ENCODE peak calls at places on chromosomes 1 and 21, in ten cellular contexts. One of them, this sample, is unnamed.

GRCh38 chr1:210937846-210938245 is 196.1 kb downstream of the KCNH1 start:
- DNase-seq in ecto neural progenitor cell: no peak
- DNase-seq in effector memory CD8-positive, alpha-beta T cell: no peak
- DNase-seq in lower lobe of right lung: no peak
- DNase-seq in lung: no peak
- DNase-seq in epithelial cell of prostate: no peak
- DNase-seq in T-cell: no peak
- DNase-seq in Right ventricle myocardium inferior: no peak
- DNase-seq in stimulated activated CD4-positive, alpha-beta T cell treated with anti-CD3 and anti-CD28 coated beads, Interleukin-2, amount 100 ng/mL, for 48 hours: no peak
- DNase-seq in activated gamma-delta T cell treated with anti-CD3 and anti-CD28 coated beads, Interleukin-2, amount 50 U/mL, for 16 hours: no peak
- DNase-seq in this sample: no peak

GRCh38 chr1:150186789-150187559 is 37.3 kb downstream of the PLEKHO1 start:
- DNase-seq in ecto neural progenitor cell: no peak
- DNase-seq in effector memory CD8-positive, alpha-beta T cell: peak
- DNase-seq in lower lobe of right lung: no peak
- DNase-seq in lung: no peak
- DNase-seq in epithelial cell of prostate: no peak
- DNase-seq in T-cell: no peak
- DNase-seq in Right ventricle myocardium inferior: no peak
- DNase-seq in stimulated activated CD4-positive, alpha-beta T cell treated with anti-CD3 and anti-CD28 coated beads, Interleukin-2, amount 100 ng/mL, for 48 hours: no peak
- DNase-seq in activated gamma-delta T cell treated with anti-CD3 and anti-CD28 coated beads, Interleukin-2, amount 50 U/mL, for 16 hours: no peak
- DNase-seq in this sample: no peak

GRCh38 chr1:53089478-53090226 is 27.6 kb downstream of the PODN start:
- DNase-seq in ecto neural progenitor cell: no peak
- DNase-seq in effector memory CD8-positive, alpha-beta T cell: no peak
- DNase-seq in lower lobe of right lung: no peak
- DNase-seq in lung: no peak
- DNase-seq in epithelial cell of prostate: no peak
- DNase-seq in T-cell: no peak
- DNase-seq in Right ventricle myocardium inferior: peak
- DNase-seq in stimulated activated CD4-positive, alpha-beta T cell treated with anti-CD3 and anti-CD28 coated beads, Interleukin-2, amount 100 ng/mL, for 48 hours: no peak
- DNase-seq in activated gamma-delta T cell treated with anti-CD3 and anti-CD28 coated beads, Interleukin-2, amount 50 U/mL, for 16 hours: no peak
- DNase-seq in this sample: no peak

GRCh38 chr1:244460195-244460594 is 878 bp upstream of the CATSPERE start:
- DNase-seq in ecto neural progenitor cell: no peak
- DNase-seq in effector memory CD8-positive, alpha-beta T cell: no peak
- DNase-seq in lower lobe of right lung: no peak
- DNase-seq in lung: no peak
- DNase-seq in epithelial cell of prostate: no peak
- DNase-seq in T-cell: no peak
- DNase-seq in Right ventricle myocardium inferior: no peak
- DNase-seq in stimulated activated CD4-positive, alpha-beta T cell treated with anti-CD3 and anti-CD28 coated beads, Interleukin-2, amount 100 ng/mL, for 48 hours: no peak
- DNase-seq in activated gamma-delta T cell treated with anti-CD3 and anti-CD28 coated beads, Interleukin-2, amount 50 U/mL, for 16 hours: no peak
- DNase-seq in this sample: no peak

GRCh38 chr1:3372317-3372716 is 82.1 kb upstream of the ARHGEF16 start:
- DNase-seq in ecto neural progenitor cell: no peak
- DNase-seq in effector memory CD8-positive, alpha-beta T cell: no peak
- DNase-seq in lower lobe of right lung: no peak
- DNase-seq in lung: no peak
- DNase-seq in epithelial cell of prostate: no peak
- DNase-seq in T-cell: no peak
- DNase-seq in Right ventricle myocardium inferior: peak
- DNase-seq in stimulated activated CD4-positive, alpha-beta T cell treated with anti-CD3 and anti-CD28 coated beads, Interleukin-2, amount 100 ng/mL, for 48 hours: no peak
- DNase-seq in activated gamma-delta T cell treated with anti-CD3 and anti-CD28 coated beads, Interleukin-2, amount 50 U/mL, for 16 hours: no peak
- DNase-seq in this sample: no peak

GRCh38 chr1:184867866-184868585 is 106.3 kb downstream of the NIBAN1 start:
- DNase-seq in ecto neural progenitor cell: no peak
- DNase-seq in effector memory CD8-positive, alpha-beta T cell: no peak
- DNase-seq in lower lobe of right lung: no peak
- DNase-seq in lung: no peak
- DNase-seq in epithelial cell of prostate: no peak
- DNase-seq in T-cell: no peak
- DNase-seq in Right ventricle myocardium inferior: no peak
- DNase-seq in stimulated activated CD4-positive, alpha-beta T cell treated with anti-CD3 and anti-CD28 coated beads, Interleukin-2, amount 100 ng/mL, for 48 hours: no peak
- DNase-seq in activated gamma-delta T cell treated with anti-CD3 and anti-CD28 coated beads, Interleukin-2, amount 50 U/mL, for 16 hours: no peak
- DNase-seq in this sample: no peak

GRCh38 chr1:156677616-156678596 is 699 bp upstream of the NES start:
- DNase-seq in ecto neural progenitor cell: peak
- DNase-seq in effector memory CD8-positive, alpha-beta T cell: no peak
- DNase-seq in lower lobe of right lung: peak
- DNase-seq in lung: no peak
- DNase-seq in epithelial cell of prostate: no peak
- DNase-seq in T-cell: no peak
- DNase-seq in Right ventricle myocardium inferior: peak
- DNase-seq in stimulated activated CD4-positive, alpha-beta T cell treated with anti-CD3 and anti-CD28 coated beads, Interleukin-2, amount 100 ng/mL, for 48 hours: no peak
- DNase-seq in activated gamma-delta T cell treated with anti-CD3 and anti-CD28 coated beads, Interleukin-2, amount 50 U/mL, for 16 hours: no peak
- DNase-seq in this sample: no peak

GRCh38 chr21:34558166-34558565 is 46.2 kb upstream of the KCNE1 start:
- DNase-seq in ecto neural progenitor cell: no peak
- DNase-seq in effector memory CD8-positive, alpha-beta T cell: no peak
- DNase-seq in lower lobe of right lung: no peak
- DNase-seq in lung: no peak
- DNase-seq in epithelial cell of prostate: peak
- DNase-seq in T-cell: no peak
- DNase-seq in Right ventricle myocardium inferior: no peak
- DNase-seq in stimulated activated CD4-positive, alpha-beta T cell treated with anti-CD3 and anti-CD28 coated beads, Interleukin-2, amount 100 ng/mL, for 48 hours: no peak
- DNase-seq in activated gamma-delta T cell treated with anti-CD3 and anti-CD28 coated beads, Interleukin-2, amount 50 U/mL, for 16 hours: no peak
- DNase-seq in this sample: no peak

GRCh38 chr1:45325816-45326506 is 734 bp upstream of the HPDL start:
- DNase-seq in ecto neural progenitor cell: no peak
- DNase-seq in effector memory CD8-positive, alpha-beta T cell: no peak
- DNase-seq in lower lobe of right lung: no peak
- DNase-seq in lung: no peak
- DNase-seq in epithelial cell of prostate: no peak
- DNase-seq in T-cell: no peak
- DNase-seq in Right ventricle myocardium inferior: no peak
- DNase-seq in stimulated activated CD4-positive, alpha-beta T cell treated with anti-CD3 and anti-CD28 coated beads, Interleukin-2, amount 100 ng/mL, for 48 hours: no peak
- DNase-seq in activated gamma-delta T cell treated with anti-CD3 and anti-CD28 coated beads, Interleukin-2, amount 50 U/mL, for 16 hours: no peak
- DNase-seq in this sample: no peak

This sample was measured in naive thymus-derived CD8-positive, alpha-beta T cell.